ENCODE peak calls at places on chromosomes 4 and X, in ten cellular contexts. One of them, this sample, is unnamed.

GRCh38 chr4:118279328-118279727 is 73.5 kb downstream of the PRSS12 start:
- DNase-seq in heart left ventricle: no peak
- DNase-seq in suprapubic skin: no peak
- DNase-seq in breast epithelium: no peak
- DNase-seq in upper lobe of right lung: no peak
- DNase-seq in heart right ventricle: no peak
- DNase-seq in MM.1S: no peak
- DNase-seq in cardiac muscle cell: no peak
- DNase-seq in colonic mucosa: no peak
- DNase-seq in stomach: no peak
- DNase-seq in this sample: no peak

GRCh38 chr4:10088135-10089010 is 28.2 kb downstream of the WDR1 start:
- DNase-seq in breast epithelium: no peak
- DNase-seq in heart right ventricle: peak; percentile 5
- DNase-seq in suprapubic skin: no peak
- DNase-seq in MM.1S: no peak
- DNase-seq in colonic mucosa: no peak
- DNase-seq in cardiac muscle cell: no peak
- DNase-seq in heart left ventricle: peak; percentile 42
- DNase-seq in stomach: no peak
- DNase-seq in upper lobe of right lung: no peak
- DNase-seq in this sample: no peak

GRCh38 chr4:32475710-32476109 is 1755.5 kb downstream of the PCDH7 start:
- DNase-seq in stomach: no peak
- DNase-seq in suprapubic skin: no peak
- DNase-seq in heart left ventricle: no peak
- DNase-seq in upper lobe of right lung: no peak
- DNase-seq in cardiac muscle cell: no peak
- DNase-seq in breast epithelium: no peak
- DNase-seq in heart right ventricle: no peak
- DNase-seq in colonic mucosa: no peak
- DNase-seq in MM.1S: no peak
- DNase-seq in this sample: no peak

GRCh38 chr4:4651811-4652609 is 110.2 kb upstream of the STX18 start:
- DNase-seq in cardiac muscle cell: no peak
- DNase-seq in colonic mucosa: no peak
- DNase-seq in suprapubic skin: no peak
- DNase-seq in breast epithelium: no peak
- DNase-seq in MM.1S: no peak
- DNase-seq in heart left ventricle: no peak
- DNase-seq in upper lobe of right lung: no peak
- DNase-seq in heart right ventricle: no peak
- DNase-seq in stomach: no peak
- DNase-seq in this sample: no peak

GRCh38 chr4:59838236-59838635 is 1361.9 kb upstream of the ADGRL3 start:
- DNase-seq in colonic mucosa: no peak
- DNase-seq in cardiac muscle cell: no peak
- DNase-seq in heart right ventricle: no peak
- DNase-seq in MM.1S: no peak
- DNase-seq in upper lobe of right lung: no peak
- DNase-seq in heart left ventricle: no peak
- DNase-seq in breast epithelium: no peak
- DNase-seq in stomach: no peak
- DNase-seq in suprapubic skin: no peak
- DNase-seq in this sample: no peak

GRCh38 chrX:24694825-24695224 is 1.1 kb downstream of the POLA1 start:
- DNase-seq in breast epithelium: no peak
- DNase-seq in suprapubic skin: no peak
- DNase-seq in stomach: no peak
- DNase-seq in upper lobe of right lung: no peak
- DNase-seq in heart right ventricle: no peak
- DNase-seq in cardiac muscle cell: no peak
- DNase-seq in colonic mucosa: no peak
- DNase-seq in MM.1S: no peak
- DNase-seq in heart left ventricle: no peak
- DNase-seq in this sample: no peak

GRCh38 chr4:4519296-4519898 is 22.5 kb downstream of the STX18 start:
- DNase-seq in colonic mucosa: no peak
- DNase-seq in breast epithelium: no peak
- DNase-seq in MM.1S: no peak
- DNase-seq in heart right ventricle: no peak
- DNase-seq in cardiac muscle cell: peak; percentile 23
- DNase-seq in suprapubic skin: no peak
- DNase-seq in heart left ventricle: no peak
- DNase-seq in upper lobe of right lung: no peak
- DNase-seq in stomach: no peak
- DNase-seq in this sample: no peak

GRCh38 chr4:54542540-54543041 is 115.2 kb upstream of the KIT start:
- DNase-seq in colonic mucosa: no peak
- DNase-seq in cardiac muscle cell: no peak
- DNase-seq in upper lobe of right lung: no peak
- DNase-seq in suprapubic skin: no peak
- DNase-seq in stomach: no peak
- DNase-seq in breast epithelium: no peak
- DNase-seq in MM.1S: no peak
- DNase-seq in heart right ventricle: no peak
- DNase-seq in heart left ventricle: no peak
- DNase-seq in this sample: no peak

GRCh38 chrX:24672701-24673190 is 21.0 kb upstream of the POLA1 start:
- DNase-seq in colonic mucosa: no peak
- DNase-seq in suprapubic skin: no peak
- DNase-seq in heart left ventricle: no peak
- DNase-seq in heart right ventricle: no peak
- DNase-seq in upper lobe of right lung: no peak
- DNase-seq in cardiac muscle cell: peak; percentile 86
- DNase-seq in breast epithelium: no peak
- DNase-seq in stomach: no peak
- DNase-seq in MM.1S: no peak
- DNase-seq in this sample: no peak

GRCh38 chr4:165725352-165725751 is 147.7 kb upstream of the TLL1 start:
- DNase-seq in MM.1S: no peak
- DNase-seq in cardiac muscle cell: no peak
- DNase-seq in stomach: no peak
- DNase-seq in heart right ventricle: no peak
- DNase-seq in suprapubic skin: no peak
- DNase-seq in heart left ventricle: no peak
- DNase-seq in upper lobe of right lung: no peak
- DNase-seq in colonic mucosa: no peak
- DNase-seq in breast epithelium: no peak
- DNase-seq in this sample: no peak

GRCh38 chr4:139988863-139989765 is 164.9 kb downstream of the MAML3 start:
- DNase-seq in stomach: peak; percentile 34
- DNase-seq in heart left ventricle: no peak
- DNase-seq in suprapubic skin: no peak
- DNase-seq in breast epithelium: peak; percentile 82
- DNase-seq in MM.1S: no peak
- DNase-seq in cardiac muscle cell: peak; percentile 27
- DNase-seq in heart right ventricle: no peak
- DNase-seq in upper lobe of right lung: no peak
- DNase-seq in colonic mucosa: no peak
- DNase-seq in this sample: no peak

DNA sequence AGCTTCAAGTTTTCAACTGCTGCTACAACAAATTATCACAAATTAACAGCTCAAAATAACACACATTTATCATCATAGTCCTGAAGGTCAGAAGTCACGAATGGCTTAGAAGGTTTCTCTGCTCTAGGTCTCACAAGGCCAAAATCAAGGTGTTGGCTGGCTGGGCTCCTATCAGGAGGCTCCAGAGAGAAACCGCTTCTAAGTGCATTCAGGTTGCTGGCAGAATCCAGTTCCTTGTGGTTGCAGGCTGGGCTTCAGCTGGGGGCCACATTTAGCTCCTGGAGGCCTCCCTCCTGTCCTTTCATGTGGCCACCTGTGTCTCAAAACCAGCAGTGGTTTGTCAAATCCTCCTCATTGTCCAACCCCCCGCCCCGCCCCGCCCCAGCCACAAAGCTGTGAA is 15.4 kb downstream of the MRFAP1 start:
- DNase-seq in cardiac muscle cell: no peak
- DNase-seq in upper lobe of right lung: no peak
- DNase-seq in breast epithelium: no peak
- DNase-seq in colonic mucosa: no peak
- DNase-seq in heart right ventricle: no peak
- DNase-seq in suprapubic skin: no peak
- DNase-seq in MM.1S: no peak
- DNase-seq in stomach: no peak
- DNase-seq in heart left ventricle: no peak
- DNase-seq in this sample: no peak
- TF ChIP-seq CTCF in cardiac muscle cell: no peak
- TF ChIP-seq CTCF in upper lobe of right lung: no peak
- TF ChIP-seq CTCF in breast epithelium: no peak
- TF ChIP-seq CTCF in colonic mucosa: no peak
- TF ChIP-seq CTCF in heart right ventricle: no peak
- TF ChIP-seq CTCF in suprapubic skin: no peak
- TF ChIP-seq CTCF in MM.1S: no peak
- TF ChIP-seq CTCF in stomach: no peak
- TF ChIP-seq CTCF in heart left ventricle: no peak
- TF ChIP-seq CTCF in this sample: no peak

GRCh38 chr4:153205028-153205648 is 895 bp downstream of the TRIM2 start:
- DNase-seq in colonic mucosa: peak; percentile 79
- DNase-seq in stomach: peak; percentile 47
- DNase-seq in MM.1S: no peak
- DNase-seq in breast epithelium: no peak
- DNase-seq in upper lobe of right lung: no peak
- DNase-seq in heart right ventricle: no peak
- DNase-seq in heart left ventricle: no peak
- DNase-seq in suprapubic skin: no peak
- DNase-seq in cardiac muscle cell: no peak
- DNase-seq in this sample: peak; percentile 76
- H3K4me3 ChIP-seq in colonic mucosa: peak overlapping the region; percentile 40
- H3K4me3 ChIP-seq in stomach: peak overlapping the region; percentile 49
- H3K4me3 ChIP-seq in MM.1S: no peak overlapping the region
- H3K4me3 ChIP-seq in breast epithelium: no peak overlapping the region
- H3K4me3 ChIP-seq in upper lobe of right lung: peak overlapping the region; percentile 45
- H3K4me3 ChIP-seq in heart right ventricle: peak overlapping the region; percentile 44
- H3K4me3 ChIP-seq in heart left ventricle: peak overlapping the region; percentile 45
- H3K4me3 ChIP-seq in suprapubic skin: peak overlapping the region; percentile 20
- H3K4me3 ChIP-seq in cardiac muscle cell: peak overlapping the region; percentile 16
- H3K4me3 ChIP-seq in this sample: peak overlapping the region; percentile 13

DNA sequence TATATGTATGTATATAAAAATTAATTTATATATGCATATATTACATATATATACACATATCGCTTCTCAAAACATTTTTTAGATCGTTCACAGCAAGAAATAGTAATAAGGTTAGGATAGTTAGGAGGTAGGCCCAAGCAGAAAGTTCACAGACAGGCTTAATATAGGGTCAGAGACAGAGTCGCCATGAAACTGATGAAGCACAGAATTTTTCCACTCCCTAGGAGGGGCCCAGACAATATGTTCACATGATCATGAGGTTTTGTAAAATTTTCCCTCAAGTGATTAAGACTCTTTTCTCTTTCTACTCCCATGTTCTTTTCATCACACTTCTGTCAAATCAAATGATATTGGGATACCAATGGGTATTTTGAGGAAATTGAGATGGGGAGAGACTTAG is 5.2 kb upstream of the ENAM start:
- DNase-seq in heart right ventricle: no peak
- DNase-seq in MM.1S: no peak
- DNase-seq in upper lobe of right lung: no peak
- DNase-seq in suprapubic skin: no peak
- DNase-seq in breast epithelium: no peak
- DNase-seq in stomach: no peak
- DNase-seq in heart left ventricle: no peak
- DNase-seq in colonic mucosa: no peak
- DNase-seq in cardiac muscle cell: no peak
- DNase-seq in this sample: no peak
- H3K4me1 ChIP-seq in heart right ventricle: no peaks in the 10 kb centered on the region
- H3K4me1 ChIP-seq in MM.1S: no peaks in the 10 kb centered on the region
- H3K4me1 ChIP-seq in upper lobe of right lung: no peaks in the 10 kb centered on the region
- H3K4me1 ChIP-seq in suprapubic skin: no peaks in the 10 kb centered on the region
- H3K4me1 ChIP-seq in breast epithelium: no peaks in the 10 kb centered on the region
- H3K4me1 ChIP-seq in stomach: no peaks in the 10 kb centered on the region
- H3K4me1 ChIP-seq in heart left ventricle: no peaks in the 10 kb centered on the region
- H3K4me1 ChIP-seq in colonic mucosa: no peaks in the 10 kb centered on the region
- H3K4me1 ChIP-seq in cardiac muscle cell: no peaks in the 10 kb centered on the region
- H3K4me1 ChIP-seq in this sample: no peaks in the 10 kb centered on the region

DNA sequence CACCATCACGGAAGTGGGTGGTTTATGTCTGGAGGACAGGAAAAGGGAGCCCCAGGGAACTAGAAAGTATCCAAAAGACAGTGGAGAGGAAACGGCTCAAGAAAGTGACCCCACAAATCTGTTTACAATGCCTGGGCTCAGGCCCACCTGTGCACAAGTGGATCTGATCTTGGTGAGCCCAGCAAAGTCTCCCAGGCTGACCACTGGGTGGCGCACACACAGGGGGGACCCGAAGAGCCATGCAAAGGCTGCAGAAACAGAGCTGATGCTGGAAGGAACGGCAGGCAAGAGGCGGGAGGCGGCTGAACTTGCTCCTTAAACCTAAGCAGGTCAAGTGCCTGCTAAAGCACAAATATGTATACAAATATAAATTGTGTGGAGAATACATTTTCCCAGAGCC is 9.6 kb downstream of the HAUS7 start:
- DNase-seq in heart left ventricle: peak; percentile 64
- DNase-seq in upper lobe of right lung: no peak
- DNase-seq in stomach: peak; percentile 50
- DNase-seq in heart right ventricle: peak; percentile 45
- DNase-seq in suprapubic skin: no peak
- DNase-seq in cardiac muscle cell: peak; percentile 63
- DNase-seq in MM.1S: peak; percentile 29
- DNase-seq in colonic mucosa: peak; percentile 40
- DNase-seq in breast epithelium: no peak
- DNase-seq in this sample: peak; percentile 31
- TF ChIP-seq CTCF in heart left ventricle: peak; percentile 42
- TF ChIP-seq CTCF in upper lobe of right lung: peak; percentile 51
- TF ChIP-seq CTCF in stomach: no peak
- TF ChIP-seq CTCF in heart right ventricle: peak; percentile 25
- TF ChIP-seq CTCF in suprapubic skin: peak; percentile 45
- TF ChIP-seq CTCF in cardiac muscle cell: peak; percentile 63
- TF ChIP-seq CTCF in MM.1S: peak; percentile 49
- TF ChIP-seq CTCF in colonic mucosa: peak; percentile 43
- TF ChIP-seq CTCF in breast epithelium: no peak
- TF ChIP-seq CTCF in this sample: peak; percentile 38